ENCODE peak calls at places on chromosome 19, in eight cellular contexts. V is endothelial cell of umbilical vein, L is HepG2, Y is K562, O is A549, J is HCT116, Q is GM12878, Z is H1. R is an unnamed sample.

GRCh38 chr19:33477781-33478180 is 43.8 kb downstream of the PEPD start:
- DNase-seq in V (no peak), L (no peak), Y (no peak), O (no peak), J (no peak), Q (no peak), Z (no peak), R (no peak)

GRCh38 chr19:10553087-10553667 is 9.5 kb downstream of the ATG4D start:
- DNase-seq in V (no peak), L (no peak), Y (no peak), O (no peak), J (no peak), Q (no peak), Z (no peak), R (peak; percentile 57)

GRCh38 chr19:3045885-3046603 is 16.3 kb downstream of the TLE5 start:
- DNase-seq in V (no peak), L (no peak), Y (no peak), O (no peak), J (no peak), Q (no peak), Z (no peak), R (no peak)

GRCh38 chr19:38537071-38537847 is 80.5 kb downstream of the MAP4K1 start:
- DNase-seq in V (no peak), L (no peak), Y (no peak), O (no peak), J (no peak), Q (no peak), Z (no peak), R (no peak)

GRCh38 chr19:29837448-29837961 is 25.7 kb downstream of the CCNE1 start:
- DNase-seq in V (no peak), L (no peak), Y (no peak), O (no peak), J (no peak), Q (peak; percentile 84), Z (no peak), R (no peak)

GRCh38 chr19:1248454-1249297 is at the start of gene MIDN:
- DNase-seq in V (peak; percentile 86), L (peak; percentile 75), Y (peak; percentile 64), O (no peak), J (no peak), Q (no peak), Z (no peak), R (peak; percentile 76)

GRCh38 chr19:1259206-1259872 is 9.8 kb upstream of the CIRBP start:
- DNase-seq in V (peak; percentile 62), L (peak; percentile 86), Y (no peak), O (peak; percentile 25), J (no peak), Q (peak; percentile 73), Z (no peak), R (peak; percentile 61)

GRCh38 chr19:45506991-45507863 is at the start of gene VASP:
- DNase-seq in V (peak; percentile 78), L (peak; percentile 73), Y (peak; percentile 69), O (peak; percentile 90), J (peak; percentile 81), Q (peak; percentile 70), Z (no peak), R (peak; percentile 91)

GRCh38 chr19:15550847-15551182 is 42.5 kb downstream of the CYP4F22 start:
- DNase-seq in V (no peak), L (peak; percentile 16), Y (peak; percentile 24), O (no peak), J (no peak), Q (no peak), Z (no peak), R (no peak)

GRCh38 chr19:1470864-1471513 is 8.0 kb downstream of the C19orf25 start:
- DNase-seq in V (no peak), L (no peak), Y (no peak), O (no peak), J (no peak), Q (no peak), Z (no peak), R (no peak)

GRCh38 chr19:31718898-31719297 is 369.7 kb upstream of the TSHZ3 start:
- DNase-seq in V (no peak), L (no peak), Y (no peak), O (no peak), J (no peak), Q (no peak), Z (no peak), R (no peak)

GRCh38 chr19:31351212-31352193 is 2.3 kb upstream of the TSHZ3 start:
- DNase-seq in V (peak; percentile 24), L (no peak), Y (no peak), O (peak; percentile 46), J (no peak), Q (no peak), Z (no peak), R (no peak)

GRCh38 chr19:45404557-45405434 is at the start of gene PPP1R13L:
- DNase-seq in V (peak; percentile 90), L (peak; percentile 76), Y (peak; percentile 76), O (peak; percentile 95), J (peak; percentile 96), Q (peak; percentile 32), Z (no peak), R (peak; percentile 13)

GRCh38 chr19:12936582-12936981 is 1.8 kb upstream of the CALR start:
- DNase-seq in V (no peak), L (no peak), Y (no peak), O (no peak), J (no peak), Q (no peak), Z (no peak), R (peak; percentile 56)

GRCh38 chr19:39352549-39353285 is 10.5 kb downstream of the SAMD4B start:
- DNase-seq in V (no peak), L (no peak), Y (no peak), O (no peak), J (no peak), Q (no peak), Z (no peak), R (no peak)

GRCh38 chr19:489418-490196 is 6.7 kb upstream of the MADCAM1 start:
- DNase-seq in V (peak; percentile 28), L (peak; percentile 45), Y (no peak), O (no peak), J (no peak), Q (no peak), Z (no peak), R (no peak)

GRCh38 chr19:30686252-30686762 is 314.1 kb downstream of the ZNF536 start:
- DNase-seq in V (no peak), L (no peak), Y (no peak), O (no peak), J (no peak), Q (no peak), Z (no peak), R (no peak)

GRCh38 chr19:56120371-56121179 is 520 bp downstream of the ZNF787 start:
- DNase-seq in V (peak; percentile 77), L (peak; percentile 86), Y (peak; percentile 94), O (peak; percentile 88), J (peak; percentile 41), Q (no peak), Z (no peak), R (peak; percentile 88)

GRCh38 chr19:44764975-44765948 is 12.4 kb upstream of the CBLC start:
- DNase-seq in V (no peak), L (peak; percentile 91), Y (no peak), O (no peak), J (no peak), Q (no peak), Z (no peak), R (peak; percentile 77)

DNA sequence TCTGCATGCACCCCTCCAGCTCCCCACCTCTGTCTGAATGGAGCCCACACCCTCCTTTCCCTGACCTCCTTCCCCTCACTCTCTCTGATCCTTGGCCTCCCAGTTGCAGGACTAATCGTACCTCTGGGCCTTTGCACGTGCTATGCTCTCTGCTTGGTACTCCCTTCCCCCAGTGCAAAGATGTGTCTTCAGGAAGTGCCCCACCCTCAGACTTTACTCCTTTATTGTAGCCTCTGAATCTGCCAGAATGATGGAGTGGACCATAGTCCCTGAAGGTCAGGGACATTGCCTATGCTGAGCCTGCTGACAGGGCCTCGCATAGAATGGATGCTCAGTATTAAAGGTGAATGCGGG is 1.3 kb upstream of the JUND start:
- DNase-seq in V (no peak), L (peak; percentile 62), Y (no peak), O (no peak), J (no peak), Q (no peak), Z (no peak), R (peak; percentile 41)
- TF ChIP-seq POLR2A in V (no peak), L (no peak), Y (no peak), O (no peak), J (no peak), Q (no peak), Z (no peak), R (no peak)

DNA sequence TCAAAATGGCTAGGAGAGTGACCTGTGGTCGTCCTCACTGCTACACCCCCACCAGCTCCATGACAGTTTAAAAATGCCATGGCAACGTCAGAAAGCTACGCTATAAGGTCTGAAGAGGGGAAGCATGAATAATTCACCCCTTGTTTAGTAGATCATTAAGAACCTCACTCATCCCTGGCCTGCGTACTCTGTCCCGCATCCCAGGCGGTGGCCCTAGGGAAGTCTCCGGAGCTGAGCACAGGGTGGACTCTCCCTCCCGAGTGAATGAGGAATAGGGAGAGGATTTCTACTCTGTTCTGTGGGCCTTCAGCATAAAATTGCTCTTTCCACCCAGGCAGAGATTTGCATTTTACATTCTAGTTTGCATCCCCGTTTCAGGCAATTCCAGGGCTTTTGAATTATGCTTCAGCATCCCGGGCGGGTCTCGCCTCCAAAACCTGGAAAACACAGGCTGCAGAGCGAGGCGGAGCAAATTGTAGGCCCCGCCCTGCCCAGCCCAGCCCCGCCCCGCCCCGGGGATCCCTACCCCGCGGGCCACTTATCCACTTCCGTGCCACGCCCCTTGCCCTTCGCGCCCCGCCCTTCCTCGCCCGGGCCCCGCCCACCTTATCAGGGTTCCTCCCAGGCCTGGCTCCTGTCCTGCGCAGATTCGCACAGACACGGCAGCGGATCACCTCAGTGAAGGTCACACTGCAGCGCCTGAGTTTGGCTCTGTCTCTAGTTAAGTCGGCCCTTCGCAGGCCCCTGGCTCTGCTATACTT is 7.5 kb upstream of the ZNF525 start:
- DNase-seq in V (no peak), L (no peak), Y (peak; percentile 60), O (no peak), J (no peak), Q (no peak), Z (peak; percentile 59), R (no peak)
- TF ChIP-seq MAX in V (no peak), L (no peak), Y (no peak), O (no peak), J (no peak), Q (no peak), Z (no peak), R (no peak)

DNA sequence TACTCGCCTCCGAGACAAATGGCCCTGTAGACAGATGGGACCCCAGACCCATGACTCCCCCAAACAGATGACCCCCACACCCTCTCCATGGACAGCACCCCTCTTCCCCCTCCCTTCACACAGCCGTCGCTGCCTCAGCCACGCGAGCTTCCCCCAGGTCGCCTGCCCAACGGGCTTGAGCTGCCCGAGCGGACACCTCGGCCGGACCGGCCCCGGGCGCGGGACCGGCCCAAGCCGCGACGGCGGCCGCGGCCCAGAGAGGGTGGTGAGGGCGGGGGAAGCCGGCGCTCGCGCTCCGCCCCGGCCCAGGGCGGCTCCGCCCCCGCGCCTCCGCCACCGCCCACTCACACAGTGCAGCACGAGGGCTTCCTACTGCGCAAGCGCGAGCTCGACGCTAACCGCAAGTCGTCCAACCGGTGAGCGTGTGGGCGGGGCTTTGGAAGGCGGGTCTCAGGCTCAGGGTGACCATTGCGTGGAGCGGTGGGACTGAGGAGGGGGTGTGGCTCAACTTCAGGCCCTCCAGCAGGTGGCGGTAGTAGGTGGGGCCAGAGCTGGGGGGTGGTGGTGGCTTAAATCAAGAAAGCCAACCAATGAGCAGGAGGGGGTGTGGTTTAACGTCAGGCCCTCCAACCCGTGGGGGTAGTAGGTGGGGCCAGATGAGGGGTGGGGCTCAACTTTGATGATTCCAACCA is 6.2 kb upstream of the SHKBP1 start:
- DNase-seq in V (peak; percentile 99), L (peak; percentile 96), Y (peak; percentile 98), O (peak; percentile 100), J (peak; percentile 99), Q (peak; percentile 97), Z (peak; percentile 100), R (peak; percentile 95)
- TF ChIP-seq POLR2A in V (no peak), L (no peak), Y (no peak), O (peak; percentile 78), J (no peak), Q (peak; percentile 47), Z (no peak), R (no peak)

GRCh38 chr19:42288881-42289555 is 12.9 kb upstream of the PRR19 start:
- DNase-seq in V (no peak), L (no peak), Y (no peak), O (no peak), J (no peak), Q (no peak), Z (no peak), R (no peak)
- TF ChIP-seq MAX in V (no peak), L (no peak), Y (no peak), O (no peak), J (no peak), Q (no peak), Z (no peak), R (no peak)

R was measured in NB4.